ENCODE peak calls at places on chromosomes 1 and 21, in nine cellular contexts. B is Caco-2; S is CD4-positive, alpha-beta T cell; H is fibroblast of lung; A is right atrium auricular region; M is AG04450; O is activated B cell treated with CpG ODN at 0.5 μM for 24 hours; G is cardiac muscle cell; L is lower leg skin. X is an unnamed sample.

GRCh38 chr1:14855278-14855677 is 256.8 kb downstream of the KAZN start:
- DNase-seq in H (no peak), B (no peak), G (no peak), M (no peak), A (no peak), O (no peak), L (no peak), S (no peak), X (no peak)

GRCh38 chr1:209624516-209625204 is 27.6 kb downstream of the LAMB3 start:
- DNase-seq in A (no peak), L (no peak), G (no peak), H (no peak), M (no peak), S (no peak), O (no peak), B (no peak), X (no peak)

GRCh38 chr1:78673120-78673519 is 23.5 kb downstream of the IFI44 start:
- DNase-seq in L (no peak), S (peak; percentile 27), A (no peak), M (no peak), H (no peak), B (no peak), O (no peak), G (no peak), X (no peak)

GRCh38 chr1:201481761-201482493 is 12.9 kb upstream of the PHLDA3 start:
- DNase-seq in B (peak; percentile 87), O (peak; percentile 73), H (peak; percentile 72), L (peak; percentile 96), S (peak; percentile 67), A (peak; percentile 91), M (no peak), G (peak; percentile 87), X (peak; percentile 89)

GRCh38 chr1:157369808-157370521 is 182.3 kb downstream of the FCRL5 start:
- DNase-seq in S (no peak), L (no peak), M (peak; percentile 7), O (no peak), A (peak; percentile 64), G (peak; percentile 63), H (peak; percentile 15), B (peak; percentile 86), X (no peak)

GRCh38 chr1:84497631-84498278 is 8.4 kb upstream of the SPATA1 start:
- DNase-seq in O (no peak), S (no peak), L (no peak), G (no peak), H (no peak), M (no peak), B (no peak), A (no peak), X (no peak)

GRCh38 chr1:246074421-246074820 is 432.7 kb downstream of the SMYD3 start:
- DNase-seq in S (no peak), G (no peak), L (no peak), A (no peak), O (no peak), M (no peak), H (no peak), B (no peak), X (no peak)

GRCh38 chr21:21200103-21200938 is 202.1 kb downstream of the NCAM2 start:
- DNase-seq in S (no peak), H (peak; percentile 100), A (peak; percentile 84), G (peak; percentile 98), L (peak; percentile 84), M (peak; percentile 93), B (no peak), O (no peak), X (no peak)

GRCh38 chr1:208747979-208748378 is 503.8 kb upstream of the PLXNA2 start:
- DNase-seq in H (no peak), M (no peak), O (no peak), G (no peak), B (no peak), L (no peak), S (no peak), A (no peak), X (no peak)

GRCh38 chr21:35637431-35637830 is 422.9 kb downstream of the SETD4 start:
- DNase-seq in L (no peak), H (peak; percentile 76), S (no peak), M (no peak), O (no peak), A (peak; percentile 66), G (peak; percentile 56), B (no peak), X (no peak)

GRCh38 chr1:64917328-64917861 is 49.0 kb downstream of the JAK1 start:
- DNase-seq in M (peak; percentile 97), H (peak; percentile 99), A (peak; percentile 87), L (peak; percentile 91), S (no peak), G (peak; percentile 99), O (no peak), B (no peak), X (no peak)

GRCh38 chr1:181674617-181675016 is 191.3 kb downstream of the CACNA1E start:
- DNase-seq in G (no peak), A (no peak), O (no peak), S (no peak), H (no peak), M (no peak), L (no peak), B (no peak), X (no peak)

GRCh38 chr1:230300322-230301301 is 125.5 kb downstream of the PGBD5 start:
- DNase-seq in S (no peak), M (no peak), H (no peak), A (no peak), L (no peak), G (no peak), B (no peak), O (no peak), X (no peak)

GRCh38 chr1:86419277-86419903 is 4.6 kb upstream of the CLCA2 start:
- DNase-seq in M (no peak), S (peak; percentile 36), A (no peak), H (peak; percentile 24), L (no peak), B (no peak), O (no peak), G (peak; percentile 61), X (no peak)

DNA sequence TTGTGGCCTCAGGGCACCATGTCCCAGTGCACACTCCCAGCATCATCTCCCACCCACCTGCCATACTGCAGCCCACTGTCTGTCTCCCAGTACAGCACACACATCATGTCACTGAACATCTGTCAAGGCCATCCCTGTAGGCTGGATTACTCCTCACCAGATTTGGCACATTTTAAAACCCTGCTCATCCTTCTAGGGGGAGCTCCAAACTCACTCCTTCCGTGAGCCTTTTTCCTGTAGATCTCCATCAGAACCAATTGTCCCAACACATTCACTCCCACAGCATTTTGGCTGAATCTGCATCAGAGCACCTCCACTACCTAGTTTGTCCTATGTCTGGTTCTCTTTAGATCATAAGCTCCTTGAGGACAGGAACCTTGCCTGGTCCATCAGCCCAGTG is 58.6 kb upstream of the GRIK3 start:
- DNase-seq in G (no peak), M (no peak), S (no peak), O (no peak), H (no peak), A (no peak), L (no peak), B (no peak), X (no peak)
- TF ChIP-seq CTCF in G (no peak), M (no peak), S (no peak), O (no peak), H (no peak), A (no peak), L (no peak), B (no peak), X (no peak)

GRCh38 chr1:150227228-150227627 is 8.7 kb downstream of the ANP32E start:
- DNase-seq in B (no peak), L (no peak), M (no peak), H (no peak), G (no peak), S (no peak), A (no peak), O (no peak), X (no peak)

GRCh38 chr1:150225546-150225945 is 10.4 kb downstream of the ANP32E start:
- DNase-seq in G (no peak), H (no peak), M (no peak), B (no peak), A (no peak), O (no peak), S (no peak), L (no peak), X (no peak)

GRCh38 chr1:150226486-150226885 is 9.4 kb downstream of the ANP32E start:
- DNase-seq in M (no peak), B (no peak), S (no peak), A (no peak), O (no peak), G (no peak), L (no peak), H (no peak), X (no peak)

DNA sequence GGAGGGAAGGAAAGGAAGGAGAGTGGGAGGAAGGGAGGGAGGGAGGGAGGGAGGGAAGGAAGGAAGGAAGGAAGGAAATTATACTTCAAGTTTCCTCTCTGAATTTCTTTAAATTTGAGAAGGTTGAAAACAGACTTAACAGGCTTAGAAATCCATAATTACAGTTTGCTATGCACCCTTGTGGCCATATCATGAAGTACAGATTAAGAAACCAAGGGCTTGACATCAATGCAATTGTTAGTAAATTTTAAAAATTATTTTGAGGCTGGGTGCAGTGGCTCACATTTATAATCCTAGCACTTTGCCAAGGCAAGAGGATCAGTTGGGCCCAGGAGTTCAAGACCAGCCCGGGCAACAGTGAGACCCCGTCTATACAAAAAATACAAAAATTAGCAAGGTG is 14.4 kb downstream of the ANP32E start:
- DNase-seq in B (no peak), H (peak; percentile 20), O (no peak), L (no peak), S (no peak), A (no peak), G (peak; percentile 50), M (no peak), X (no peak)
- TF ChIP-seq CTCF in B (peak; percentile 57), H (peak; percentile 62), O (no peak), L (no peak), S (peak; percentile 38), A (no peak), G (peak; percentile 52), M (peak; percentile 63), X (peak; percentile 70)

DNA sequence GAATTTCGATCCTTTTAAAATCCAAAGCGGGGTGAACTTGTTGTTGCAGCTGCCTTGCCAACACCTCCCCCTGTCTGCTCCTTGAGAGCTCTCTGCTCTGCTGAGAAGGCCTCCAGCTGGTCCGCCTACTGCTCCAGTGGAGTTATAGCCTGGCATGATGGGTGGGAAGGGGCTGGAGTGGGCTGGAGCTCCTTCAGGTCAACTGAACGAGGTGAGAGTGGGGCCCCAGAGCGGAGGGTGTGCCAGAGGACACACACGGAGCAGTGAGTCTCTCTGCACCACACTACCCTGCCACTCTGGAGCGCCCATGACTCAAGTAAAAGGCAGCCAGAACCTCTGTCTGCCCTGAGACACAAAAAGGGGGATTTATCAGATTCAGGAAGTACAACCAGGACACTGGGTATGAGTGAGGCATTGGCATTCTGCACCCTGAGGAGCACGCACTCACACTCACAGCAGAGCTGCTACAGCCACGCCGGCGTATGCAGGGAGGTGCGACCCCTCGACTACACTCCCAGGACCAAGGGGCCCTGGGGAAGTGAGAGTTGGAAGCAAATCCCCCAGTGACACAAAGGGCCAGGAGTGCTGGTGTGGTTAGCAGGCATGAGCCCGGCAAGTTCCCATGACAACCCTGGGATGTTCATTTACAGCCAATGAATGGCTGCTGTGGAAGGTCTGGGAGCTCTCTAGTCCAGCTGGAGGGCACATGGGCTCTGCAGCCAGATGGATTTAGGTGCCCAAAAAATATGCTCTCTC is 28.0 kb upstream of the EVA1B start:
- DNase-seq in S (no peak), B (no peak), M (no peak), H (peak; percentile 93), G (peak; percentile 73), O (no peak), A (no peak), L (no peak), X (no peak)
- TF ChIP-seq CTCF in S (no peak), B (no peak), M (peak; percentile 30), H (peak; percentile 34), G (peak; percentile 18), O (no peak), A (no peak), L (no peak), X (no peak)

GRCh38 chr1:11262171-11263049 is at the start of gene MTOR:
- DNase-seq in L (peak; percentile 99), A (peak; percentile 100), G (peak; percentile 100), S (peak; percentile 98), O (peak; percentile 80), H (peak; percentile 100), M (peak; percentile 100), B (peak; percentile 99), X (peak; percentile 96)
- TF ChIP-seq CTCF in L (no peak), A (no peak), G (peak; percentile 21), S (no peak), O (no peak), H (no peak), M (peak; percentile 24), B (no peak), X (peak; percentile 42)

X was measured in type B pancreatic cell.